ENCODE peak calls at places on chromosomes 7 and 10, in nine cellular contexts. One of them, this sample, is unnamed.

GRCh38 chr7:100641860-100642533 is 645 bp upstream of the TFR2 start:
- DNase-seq in heart left ventricle: no peak
- DNase-seq in fibroblast of pulmonary artery: no peak
- DNase-seq in pancreas: no peak
- DNase-seq in AG10803: no peak
- DNase-seq in adrenal gland: no peak
- DNase-seq in IMR-90: no peak
- DNase-seq in cardiac fibroblast: no peak
- DNase-seq in CD8-positive, alpha-beta memory T cell: no peak
- DNase-seq in this sample: no peak

GRCh38 chr10:87734987-87735827 is 75.5 kb downstream of the PAPSS2 start:
- DNase-seq in AG10803: peak; percentile 47
- DNase-seq in fibroblast of pulmonary artery: peak; percentile 72
- DNase-seq in CD8-positive, alpha-beta memory T cell: no peak
- DNase-seq in pancreas: no peak
- DNase-seq in IMR-90: peak; percentile 51
- DNase-seq in cardiac fibroblast: peak; percentile 75
- DNase-seq in heart left ventricle: no peak
- DNase-seq in adrenal gland: peak; percentile 26
- DNase-seq in this sample: peak; percentile 35

GRCh38 chr7:151689196-151689971 is 169.7 kb upstream of the RHEB start:
- DNase-seq in AG10803: no peak
- DNase-seq in pancreas: peak; percentile 37
- DNase-seq in adrenal gland: no peak
- DNase-seq in heart left ventricle: peak; percentile 69
- DNase-seq in IMR-90: no peak
- DNase-seq in CD8-positive, alpha-beta memory T cell: no peak
- DNase-seq in cardiac fibroblast: no peak
- DNase-seq in fibroblast of pulmonary artery: no peak
- DNase-seq in this sample: peak; percentile 62

GRCh38 chr7:47890606-47891005 is 57.7 kb downstream of the PKD1L1 start:
- DNase-seq in fibroblast of pulmonary artery: no peak
- DNase-seq in cardiac fibroblast: no peak
- DNase-seq in CD8-positive, alpha-beta memory T cell: no peak
- DNase-seq in AG10803: no peak
- DNase-seq in IMR-90: no peak
- DNase-seq in heart left ventricle: no peak
- DNase-seq in pancreas: no peak
- DNase-seq in adrenal gland: no peak
- DNase-seq in this sample: no peak

GRCh38 chr10:580796-581195 is 108.7 kb downstream of the DIP2C start:
- DNase-seq in pancreas: no peak
- DNase-seq in adrenal gland: peak; percentile 67
- DNase-seq in fibroblast of pulmonary artery: peak; percentile 91
- DNase-seq in AG10803: peak; percentile 90
- DNase-seq in heart left ventricle: no peak
- DNase-seq in cardiac fibroblast: peak; percentile 83
- DNase-seq in CD8-positive, alpha-beta memory T cell: no peak
- DNase-seq in IMR-90: peak; percentile 97
- DNase-seq in this sample: no peak

GRCh38 chr7:81715984-81716588 is 53.8 kb downstream of the HGF start:
- DNase-seq in CD8-positive, alpha-beta memory T cell: no peak
- DNase-seq in fibroblast of pulmonary artery: peak; percentile 72
- DNase-seq in AG10803: peak; percentile 21
- DNase-seq in adrenal gland: no peak
- DNase-seq in cardiac fibroblast: peak; percentile 58
- DNase-seq in heart left ventricle: no peak
- DNase-seq in IMR-90: peak; percentile 53
- DNase-seq in pancreas: no peak
- DNase-seq in this sample: no peak

GRCh38 chr7:7178081-7178480 is 4.3 kb upstream of the C1GALT1 start:
- DNase-seq in CD8-positive, alpha-beta memory T cell: no peak
- DNase-seq in heart left ventricle: no peak
- DNase-seq in IMR-90: no peak
- DNase-seq in fibroblast of pulmonary artery: no peak
- DNase-seq in adrenal gland: no peak
- DNase-seq in pancreas: no peak
- DNase-seq in cardiac fibroblast: no peak
- DNase-seq in AG10803: no peak
- DNase-seq in this sample: no peak

GRCh38 chr10:29932991-29933390 is 126.4 kb downstream of the JCAD start:
- DNase-seq in adrenal gland: no peak
- DNase-seq in CD8-positive, alpha-beta memory T cell: no peak
- DNase-seq in AG10803: no peak
- DNase-seq in cardiac fibroblast: no peak
- DNase-seq in fibroblast of pulmonary artery: no peak
- DNase-seq in pancreas: no peak
- DNase-seq in heart left ventricle: no peak
- DNase-seq in IMR-90: no peak
- DNase-seq in this sample: no peak

GRCh38 chr10:128386816-128387604 is 260.8 kb upstream of the MKI67 start:
- DNase-seq in pancreas: no peak
- DNase-seq in cardiac fibroblast: no peak
- DNase-seq in adrenal gland: no peak
- DNase-seq in heart left ventricle: no peak
- DNase-seq in AG10803: no peak
- DNase-seq in IMR-90: no peak
- DNase-seq in fibroblast of pulmonary artery: no peak
- DNase-seq in CD8-positive, alpha-beta memory T cell: no peak
- DNase-seq in this sample: no peak

GRCh38 chr7:43439631-43440401 is 143.1 kb upstream of the STK17A start:
- DNase-seq in AG10803: peak; percentile 59
- DNase-seq in cardiac fibroblast: peak; percentile 61
- DNase-seq in pancreas: no peak
- DNase-seq in heart left ventricle: no peak
- DNase-seq in fibroblast of pulmonary artery: peak; percentile 66
- DNase-seq in IMR-90: peak; percentile 47
- DNase-seq in CD8-positive, alpha-beta memory T cell: peak; percentile 61
- DNase-seq in adrenal gland: peak; percentile 50
- DNase-seq in this sample: no peak

GRCh38 chr10:9992656-9993055 is 1025.0 kb upstream of the CELF2 start:
- DNase-seq in CD8-positive, alpha-beta memory T cell: no peak
- DNase-seq in adrenal gland: no peak
- DNase-seq in fibroblast of pulmonary artery: peak; percentile 3
- DNase-seq in AG10803: no peak
- DNase-seq in heart left ventricle: peak; percentile 50
- DNase-seq in pancreas: no peak
- DNase-seq in IMR-90: no peak
- DNase-seq in cardiac fibroblast: peak; percentile 14
- DNase-seq in this sample: no peak

GRCh38 chr7:40915061-40915460 is 780.3 kb downstream of the SUGCT start:
- DNase-seq in AG10803: no peak
- DNase-seq in fibroblast of pulmonary artery: peak; percentile 35
- DNase-seq in CD8-positive, alpha-beta memory T cell: no peak
- DNase-seq in adrenal gland: no peak
- DNase-seq in pancreas: no peak
- DNase-seq in IMR-90: peak; percentile 65
- DNase-seq in heart left ventricle: no peak
- DNase-seq in cardiac fibroblast: peak; percentile 10
- DNase-seq in this sample: no peak

GRCh38 chr7:143015102-143015501 is 11.8 kb downstream of the OR9A2 start:
- DNase-seq in adrenal gland: no peak
- DNase-seq in CD8-positive, alpha-beta memory T cell: no peak
- DNase-seq in AG10803: no peak
- DNase-seq in cardiac fibroblast: no peak
- DNase-seq in fibroblast of pulmonary artery: no peak
- DNase-seq in pancreas: no peak
- DNase-seq in heart left ventricle: no peak
- DNase-seq in IMR-90: no peak
- DNase-seq in this sample: no peak

GRCh38 chr10:93081834-93082233 is 8.1 kb downstream of the CYP26A1 start:
- DNase-seq in heart left ventricle: no peak
- DNase-seq in adrenal gland: no peak
- DNase-seq in cardiac fibroblast: no peak
- DNase-seq in fibroblast of pulmonary artery: no peak
- DNase-seq in IMR-90: peak; percentile 33
- DNase-seq in CD8-positive, alpha-beta memory T cell: no peak
- DNase-seq in pancreas: no peak
- DNase-seq in AG10803: peak; percentile 31
- DNase-seq in this sample: no peak

GRCh38 chr7:131354390-131354789 is 26.7 kb downstream of the MKLN1 start:
- DNase-seq in AG10803: peak; percentile 20
- DNase-seq in cardiac fibroblast: no peak
- DNase-seq in heart left ventricle: no peak
- DNase-seq in pancreas: no peak
- DNase-seq in CD8-positive, alpha-beta memory T cell: no peak
- DNase-seq in IMR-90: no peak
- DNase-seq in fibroblast of pulmonary artery: peak; percentile 16
- DNase-seq in adrenal gland: no peak
- DNase-seq in this sample: no peak

GRCh38 chr10:80205478-80206276 is at the start of gene ANXA11:
- DNase-seq in AG10803: peak; percentile 66
- DNase-seq in pancreas: peak; percentile 85
- DNase-seq in CD8-positive, alpha-beta memory T cell: peak; percentile 91
- DNase-seq in cardiac fibroblast: peak; percentile 79
- DNase-seq in adrenal gland: peak; percentile 81
- DNase-seq in heart left ventricle: peak; percentile 92
- DNase-seq in IMR-90: peak; percentile 54
- DNase-seq in fibroblast of pulmonary artery: peak; percentile 66
- DNase-seq in this sample: peak; percentile 88

GRCh38 chr10:80206277-80206655 is 929 bp upstream of the ANXA11 start:
- DNase-seq in adrenal gland: no peak
- DNase-seq in fibroblast of pulmonary artery: no peak
- DNase-seq in heart left ventricle: no peak
- DNase-seq in AG10803: no peak
- DNase-seq in IMR-90: no peak
- DNase-seq in cardiac fibroblast: no peak
- DNase-seq in CD8-positive, alpha-beta memory T cell: no peak
- DNase-seq in pancreas: no peak
- DNase-seq in this sample: no peak

GRCh38 chr10:80207768-80208385 is 2.5 kb upstream of the ANXA11 start:
- DNase-seq in cardiac fibroblast: no peak
- DNase-seq in fibroblast of pulmonary artery: no peak
- DNase-seq in pancreas: no peak
- DNase-seq in heart left ventricle: no peak
- DNase-seq in CD8-positive, alpha-beta memory T cell: no peak
- DNase-seq in adrenal gland: no peak
- DNase-seq in IMR-90: no peak
- DNase-seq in AG10803: no peak
- DNase-seq in this sample: no peak

GRCh38 chr10:80211786-80212185 is 6.4 kb upstream of the ANXA11 start:
- DNase-seq in CD8-positive, alpha-beta memory T cell: no peak
- DNase-seq in adrenal gland: no peak
- DNase-seq in pancreas: no peak
- DNase-seq in AG10803: no peak
- DNase-seq in cardiac fibroblast: no peak
- DNase-seq in heart left ventricle: no peak
- DNase-seq in IMR-90: no peak
- DNase-seq in fibroblast of pulmonary artery: no peak
- DNase-seq in this sample: no peak

DNA sequence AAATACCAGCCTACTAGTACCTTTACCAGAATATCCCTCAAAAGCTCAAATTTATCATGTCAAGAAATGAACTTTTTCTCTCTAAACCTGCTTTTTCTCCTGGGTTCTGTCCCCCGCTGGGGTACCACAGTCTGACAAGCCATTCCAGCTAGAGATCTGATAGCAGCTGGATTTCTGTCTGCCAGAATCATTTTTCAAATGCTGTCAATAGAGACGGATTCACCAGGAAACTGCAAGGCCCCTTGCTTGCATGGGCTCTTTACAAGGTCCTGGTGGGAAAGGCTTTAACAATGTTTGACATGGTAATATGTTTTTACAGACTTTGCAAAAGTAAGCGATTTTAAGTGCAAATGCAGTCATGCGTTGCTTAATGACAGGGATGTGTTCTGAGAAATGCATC is 4.9 kb upstream of the ANXA11 start:
- DNase-seq in adrenal gland: no peak
- DNase-seq in fibroblast of pulmonary artery: no peak
- DNase-seq in heart left ventricle: no peak
- DNase-seq in cardiac fibroblast: no peak
- DNase-seq in CD8-positive, alpha-beta memory T cell: no peak
- DNase-seq in AG10803: no peak
- DNase-seq in pancreas: no peak
- DNase-seq in IMR-90: no peak
- DNase-seq in this sample: no peak
- H3K4me3 ChIP-seq in adrenal gland: no peak overlapping the region
- H3K4me3 ChIP-seq in fibroblast of pulmonary artery: no peak overlapping the region
- H3K4me3 ChIP-seq in heart left ventricle: no peak overlapping the region
- H3K4me3 ChIP-seq in cardiac fibroblast: no peak overlapping the region
- H3K4me3 ChIP-seq in CD8-positive, alpha-beta memory T cell: no peak overlapping the region
- H3K4me3 ChIP-seq in AG10803: no peak overlapping the region
- H3K4me3 ChIP-seq in pancreas: no peak overlapping the region
- H3K4me3 ChIP-seq in IMR-90: no peak overlapping the region
- H3K4me3 ChIP-seq in this sample: no peak overlapping the region

GRCh38 chr7:15015545-15016314 is 113.2 kb upstream of the DGKB start:
- DNase-seq in IMR-90: peak; percentile 49
- DNase-seq in fibroblast of pulmonary artery: peak; percentile 85
- DNase-seq in CD8-positive, alpha-beta memory T cell: no peak
- DNase-seq in AG10803: peak; percentile 66
- DNase-seq in adrenal gland: peak; percentile 59
- DNase-seq in pancreas: peak; percentile 47
- DNase-seq in heart left ventricle: no peak
- DNase-seq in cardiac fibroblast: peak; percentile 84
- DNase-seq in this sample: peak; percentile 8
- H3K4me3 ChIP-seq in IMR-90: no peak overlapping the region
- H3K4me3 ChIP-seq in fibroblast of pulmonary artery: peak overlapping the region; percentile 20
- H3K4me3 ChIP-seq in CD8-positive, alpha-beta memory T cell: no peak overlapping the region
- H3K4me3 ChIP-seq in AG10803: no peak overlapping the region
- H3K4me3 ChIP-seq in adrenal gland: no peak overlapping the region
- H3K4me3 ChIP-seq in pancreas: peak overlapping the region; percentile 14
- H3K4me3 ChIP-seq in heart left ventricle: peak overlapping the region; percentile 49
- H3K4me3 ChIP-seq in cardiac fibroblast: peak overlapping the region; percentile 16
- H3K4me3 ChIP-seq in this sample: peak overlapping the region; percentile 39

DNA sequence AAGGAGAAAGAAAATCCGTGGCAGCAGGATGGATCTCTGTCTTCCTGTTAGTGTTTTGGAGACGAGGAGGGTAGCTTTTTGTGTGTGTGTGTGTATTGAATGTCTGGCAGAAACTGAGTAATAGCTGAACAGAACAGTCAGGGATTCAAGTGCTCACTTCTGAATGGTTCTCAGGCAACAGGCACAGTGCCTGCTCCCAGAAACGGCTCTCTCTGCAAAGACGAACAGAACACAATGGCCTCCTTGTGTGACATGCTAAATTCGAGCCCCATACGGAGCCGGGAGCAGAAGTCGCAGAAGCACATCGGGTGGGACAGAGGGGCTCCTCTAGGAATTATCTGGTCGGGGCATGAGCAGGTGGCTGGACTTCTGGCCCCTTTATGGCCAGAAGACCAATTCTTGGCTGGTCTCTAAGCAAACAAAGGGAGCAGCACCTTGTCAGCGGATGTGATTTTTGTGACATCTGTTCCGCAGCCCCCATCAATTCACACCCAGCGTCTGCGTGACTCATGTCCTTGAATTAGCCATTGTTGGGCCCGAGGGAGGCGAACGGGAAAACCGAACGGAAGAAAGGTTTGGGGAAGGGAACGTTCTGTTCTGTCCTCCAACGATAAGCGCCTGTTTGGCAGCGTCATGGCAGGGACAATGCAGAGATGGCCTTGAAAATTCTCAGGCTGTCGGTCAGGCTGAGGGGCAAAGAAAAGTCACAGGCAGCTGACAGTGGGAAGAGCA is 47.3 kb upstream of the NPTX2 start:
- DNase-seq in AG10803: no peak
- DNase-seq in adrenal gland: peak; percentile 87
- DNase-seq in pancreas: peak; percentile 33
- DNase-seq in cardiac fibroblast: peak; percentile 21
- DNase-seq in fibroblast of pulmonary artery: peak; percentile 49
- DNase-seq in CD8-positive, alpha-beta memory T cell: no peak
- DNase-seq in IMR-90: no peak
- DNase-seq in heart left ventricle: peak; percentile 65
- DNase-seq in this sample: peak; percentile 27
- H3K4me3 ChIP-seq in AG10803: no peak overlapping the region
- H3K4me3 ChIP-seq in adrenal gland: no peak overlapping the region
- H3K4me3 ChIP-seq in pancreas: no peak overlapping the region
- H3K4me3 ChIP-seq in cardiac fibroblast: no peak overlapping the region
- H3K4me3 ChIP-seq in fibroblast of pulmonary artery: no peak overlapping the region
- H3K4me3 ChIP-seq in CD8-positive, alpha-beta memory T cell: no peak overlapping the region
- H3K4me3 ChIP-seq in IMR-90: no peak overlapping the region
- H3K4me3 ChIP-seq in heart left ventricle: no peak overlapping the region
- H3K4me3 ChIP-seq in this sample: no peak overlapping the region

GRCh38 chr10:86678999-86679792 is 10.9 kb downstream of the LDB3 start:
- DNase-seq in pancreas: no peak
- DNase-seq in heart left ventricle: no peak
- DNase-seq in cardiac fibroblast: no peak
- DNase-seq in fibroblast of pulmonary artery: no peak
- DNase-seq in adrenal gland: no peak
- DNase-seq in CD8-positive, alpha-beta memory T cell: no peak
- DNase-seq in AG10803: no peak
- DNase-seq in IMR-90: no peak
- DNase-seq in this sample: no peak
- H3K4me3 ChIP-seq in pancreas: no peak overlapping the region
- H3K4me3 ChIP-seq in heart left ventricle: peak overlapping the region; percentile 19
- H3K4me3 ChIP-seq in cardiac fibroblast: no peak overlapping the region
- H3K4me3 ChIP-seq in fibroblast of pulmonary artery: no peak overlapping the region
- H3K4me3 ChIP-seq in adrenal gland: no peak overlapping the region
- H3K4me3 ChIP-seq in CD8-positive, alpha-beta memory T cell: no peak overlapping the region
- H3K4me3 ChIP-seq in AG10803: no peak overlapping the region
- H3K4me3 ChIP-seq in IMR-90: no peak overlapping the region
- H3K4me3 ChIP-seq in this sample: no peak overlapping the region